ENCODE peak calls at places on chromosomes 3 and 15, in six cellular contexts. W is suprapubic skin, L is WERI-Rb-1, C is MM.1S, U is AG04450, P is brain microvascular endothelial cell. B is an unnamed sample.

GRCh38 chr3:146256851-146257486 is 6.1 kb upstream of the PLSCR4 start:
- DNase-seq in W (no peak), L (no peak), C (no peak), U (peak; percentile 27), P (no peak), B (peak; percentile 74)

GRCh38 chr3:150142936-150143335 is 172.2 kb upstream of the PFN2 start:
- DNase-seq in W (no peak), L (no peak), C (no peak), U (no peak), P (no peak), B (no peak)

GRCh38 chr3:63228677-63229076 is 49.4 kb upstream of the SYNPR start:
- DNase-seq in W (no peak), L (peak; percentile 50), C (peak; percentile 83), U (no peak), P (peak; percentile 49), B (peak; percentile 9)

GRCh38 chr3:195715583-195716266 is 5.1 kb upstream of the MUC20 start:
- DNase-seq in W (no peak), L (no peak), C (no peak), U (no peak), P (no peak), B (peak; percentile 27)

GRCh38 chr3:9826815-9827574 is 16.8 kb downstream of the RPUSD3 start:
- DNase-seq in W (no peak), L (peak; percentile 61), C (peak; percentile 8), U (no peak), P (no peak), B (no peak)

GRCh38 chr3:51777985-51778384 is 1.1 kb downstream of the IQCF6 start:
- DNase-seq in W (no peak), L (no peak), C (no peak), U (no peak), P (no peak), B (no peak)

GRCh38 chr3:30135190-30135589 is 471.2 kb upstream of the TGFBR2 start:
- DNase-seq in W (no peak), L (no peak), C (no peak), U (no peak), P (no peak), B (no peak)

GRCh38 chr15:70342554-70343548 is 245.1 kb upstream of the TLE3 start:
- DNase-seq in W (no peak), L (no peak), C (no peak), U (no peak), P (no peak), B (no peak)

GRCh38 chr3:195570344-195570743 is 13.4 kb downstream of the APOD start:
- DNase-seq in W (no peak), L (no peak), C (no peak), U (no peak), P (no peak), B (no peak)

GRCh38 chr3:144273611-144274010 is 302.0 kb downstream of the DIPK2A start:
- DNase-seq in W (no peak), L (no peak), C (no peak), U (no peak), P (peak; percentile 47), B (no peak)

GRCh38 chr15:70596354-70597055 is 166.9 kb downstream of the UACA start:
- DNase-seq in W (no peak), L (no peak), C (no peak), U (peak; percentile 48), P (peak; percentile 89), B (peak; percentile 62)

GRCh38 chr15:41241251-41241964 is 10.3 kb downstream of the CHP1 start:
- DNase-seq in W (no peak), L (no peak), C (no peak), U (no peak), P (no peak), B (no peak)

GRCh38 chr3:48268381-48268935 is 27.6 kb downstream of the ZNF589 start:
- DNase-seq in W (no peak), L (peak; percentile 69), C (no peak), U (no peak), P (no peak), B (peak; percentile 69)

GRCh38 chr3:108610651-108611050 is 21.1 kb downstream of the DZIP3 start:
- DNase-seq in W (no peak), L (no peak), C (no peak), U (no peak), P (no peak), B (no peak)

GRCh38 chr15:90143176-90143655 is 40.9 kb upstream of the IDH2 start:
- DNase-seq in W (no peak), L (peak; percentile 95), C (peak; percentile 70), U (no peak), P (peak; percentile 27), B (peak; percentile 17)

GRCh38 chr3:50303038-50303815 is at the start of gene HYAL1:
- DNase-seq in W (no peak), L (peak; percentile 94), C (no peak), U (no peak), P (no peak), B (no peak)

GRCh38 chr15:63018639-63019038 is 23.9 kb upstream of the TPM1 start:
- DNase-seq in W (no peak), L (no peak), C (no peak), U (no peak), P (peak; percentile 70), B (no peak)

GRCh38 chr3:95333826-95334225 is 1271.0 kb downstream of the NSUN3 start:
- DNase-seq in W (no peak), L (no peak), C (no peak), U (no peak), P (peak; percentile 11), B (no peak)

GRCh38 chr3:164479406-164479805 is 598.9 kb downstream of the SI start:
- DNase-seq in W (no peak), L (no peak), C (no peak), U (no peak), P (no peak), B (no peak)

GRCh38 chr3:143974877-143975238 is 3.2 kb downstream of the DIPK2A start:
- DNase-seq in W (no peak), L (no peak), C (no peak), U (no peak), P (no peak), B (no peak)

GRCh38 chr3:57559526-57559925 is 3.5 kb downstream of the PDE12 start:
- DNase-seq in W (no peak), L (no peak), C (no peak), U (no peak), P (no peak), B (no peak)

GRCh38 chr15:22933641-22934061 is 46.5 kb downstream of the CYFIP1 start:
- DNase-seq in W (no peak), L (no peak), C (no peak), U (no peak), P (no peak), B (no peak)

GRCh38 chr3:183584246-183584913 is 28.9 kb upstream of the KLHL6 start:
- DNase-seq in W (peak; percentile 47), L (peak; percentile 53), C (peak; percentile 15), U (peak; percentile 24), P (peak; percentile 50), B (no peak)

GRCh38 chr15:75001310-75001709 is 5.9 kb downstream of the SCAMP5 start:
- DNase-seq in W (no peak), L (no peak), C (no peak), U (no peak), P (no peak), B (no peak)

GRCh38 chr3:23540600-23540999 is 265.2 kb upstream of the UBE2E1 start:
- DNase-seq in W (no peak), L (no peak), C (no peak), U (no peak), P (no peak), B (no peak)

GRCh38 chr3:127065138-127065427 is 82.2 kb downstream of the PLXNA1 start:
- DNase-seq in W (no peak), L (no peak), C (no peak), U (no peak), P (no peak), B (no peak)

GRCh38 chr15:101394654-101395053 is 94.9 kb downstream of the PCSK6 start:
- DNase-seq in W (peak; percentile 38), L (no peak), C (no peak), U (no peak), P (no peak), B (no peak)
- H3K4me3 ChIP-seq in W (no peak overlapping the region), L (no peak overlapping the region), C (no peak overlapping the region), U (no peak overlapping the region), P (no peak overlapping the region), B (no peak overlapping the region)

DNA sequence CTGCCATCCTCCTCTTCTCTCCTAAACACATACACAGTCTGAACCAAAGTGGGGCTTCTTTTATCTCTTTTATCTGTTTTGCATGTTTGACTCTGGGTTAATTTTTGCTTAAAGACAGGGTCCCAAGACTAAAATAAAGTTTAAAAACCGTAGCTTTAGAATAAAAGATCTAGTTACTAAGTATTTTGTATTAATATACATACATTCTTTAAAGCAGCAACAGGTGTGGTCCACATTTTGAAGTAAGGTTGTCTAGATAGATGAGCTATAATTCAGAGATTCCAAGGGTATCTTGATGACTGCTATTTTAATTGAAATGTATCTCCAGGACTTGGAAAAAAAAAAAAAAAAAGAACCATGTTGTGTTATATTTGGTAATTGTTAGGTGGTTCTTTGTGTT is 61.3 kb downstream of the CALML4 start:
- DNase-seq in W (no peak), L (no peak), C (no peak), U (no peak), P (no peak), B (no peak)
- TF ChIP-seq CTCF in W (no peak), L (no peak), C (no peak), U (no peak), P (no peak), B (no peak)

DNA sequence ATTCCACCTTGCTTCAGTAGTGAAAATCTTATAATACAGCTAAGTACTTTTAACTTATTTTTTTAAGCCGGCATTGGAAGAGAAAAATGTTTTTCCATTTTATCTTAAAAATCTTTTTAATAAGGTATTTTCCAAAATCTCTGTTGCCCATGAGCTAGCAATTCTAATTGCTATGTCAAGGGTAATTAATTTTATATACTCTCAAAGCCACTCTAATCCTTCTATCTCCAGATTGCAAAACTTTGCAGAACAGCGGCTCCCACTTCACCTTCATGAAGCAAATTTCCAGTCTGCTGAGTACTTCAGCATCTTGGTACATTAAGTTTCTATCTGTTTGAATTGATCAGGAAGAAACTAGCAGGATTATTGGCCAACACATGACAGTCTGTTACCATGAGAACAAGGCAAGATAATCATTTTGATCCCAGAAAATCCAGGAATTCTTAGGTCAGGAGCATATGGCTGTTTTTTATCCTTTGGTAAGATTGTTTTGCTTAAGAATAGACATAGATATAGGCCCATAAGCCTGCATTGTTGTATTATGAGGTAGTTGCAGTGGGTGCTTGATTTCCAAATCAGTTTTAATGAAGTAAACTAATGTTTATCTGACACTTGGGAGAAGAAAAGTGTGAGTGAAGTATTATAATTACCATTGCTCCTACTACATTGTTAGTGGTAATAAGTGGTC is 6.0 kb downstream of the TIPARP start:
- DNase-seq in W (no peak), L (peak; percentile 31), C (no peak), U (no peak), P (no peak), B (no peak)
- H3K4me3 ChIP-seq in W (peak overlapping the region; percentile 4), L (peak overlapping the region; percentile 18), C (no peak overlapping the region), U (no peak overlapping the region), P (no peak overlapping the region), B (no peak overlapping the region)

DNA sequence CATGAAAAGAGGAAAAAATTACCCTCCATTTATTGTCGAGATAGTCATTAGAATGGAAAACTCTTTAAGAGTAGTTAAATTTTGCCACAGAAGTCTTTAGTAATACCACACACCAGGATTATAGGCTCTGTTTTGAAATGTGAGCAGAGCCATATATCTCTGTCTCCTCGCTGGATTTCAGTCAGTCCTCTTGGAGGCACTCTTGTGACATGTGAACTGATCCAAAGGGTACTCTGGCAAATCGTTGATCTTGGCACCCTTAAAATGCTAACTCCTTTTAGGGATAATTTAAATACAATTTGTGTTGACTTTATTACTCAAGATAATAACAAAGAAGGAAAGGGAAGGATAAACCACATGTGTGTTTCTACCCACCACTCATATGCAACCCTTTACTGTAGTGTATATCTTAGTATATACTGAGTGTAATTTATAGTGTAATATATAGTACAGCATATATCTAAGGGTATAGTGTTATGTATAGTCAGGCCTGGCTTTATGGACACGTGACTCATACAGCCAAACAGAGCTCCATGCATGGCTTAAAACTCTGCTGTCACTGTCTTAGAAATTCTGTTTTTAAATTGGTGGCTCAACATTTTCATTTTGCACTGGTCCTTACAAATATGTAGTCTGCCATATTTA is 12.3 kb upstream of the KPNA4 start:
- DNase-seq in W (no peak), L (peak; percentile 34), C (no peak), U (no peak), P (peak; percentile 40), B (no peak)
- TF ChIP-seq CTCF in W (no peak), L (peak; percentile 52), C (no peak), U (peak; percentile 8), P (peak; percentile 60), B (peak; percentile 25)

B was measured in retinal pigment epithelial cell.